ENCODE peak calls at places on chromosomes 5 and 9, in four cellular contexts. W is tibial nerve, D is A549, C is hepatocyte. O is an unnamed sample.

GRCh38 chr5:54646285-54647101 is 128.9 kb downstream of the SNX18 start:
- DNase-seq in W (peak), D (no peak), C (no peak), O (peak)

GRCh38 chr5:5419291-5420210 is 2.9 kb upstream of the ICE1 start:
- DNase-seq in W (no peak), C (peak), D (peak), O (peak)

GRCh38 chr5:157998021-157998504 is 139.1 kb upstream of the CLINT1 start:
- DNase-seq in C (no peak), D (no peak), W (no peak), O (peak)

GRCh38 chr9:21311888-21312287 is 6.8 kb upstream of the IFNA5 start:
- DNase-seq in D (no peak), C (no peak), W (no peak), O (no peak)

GRCh38 chr9:13728121-13728520 is 448.6 kb upstream of the MPDZ start:
- DNase-seq in W (no peak), D (no peak), C (no peak), O (no peak)

GRCh38 chr9:95089916-95090791 is 227.4 kb downstream of the FANCC start:
- DNase-seq in D (no peak), C (no peak), W (no peak), O (no peak)

GRCh38 chr9:112033237-112034215 is 136.9 kb downstream of the UGCG start:
- DNase-seq in W (no peak), D (no peak), C (no peak), O (no peak)

GRCh38 chr9:76810377-76810957 is 46.2 kb downstream of the PCA3 start:
- DNase-seq in D (peak), C (peak), W (peak), O (peak)

GRCh38 chr9:77316058-77316457 is 138.7 kb downstream of the VPS13A start:
- DNase-seq in W (no peak), D (no peak), C (no peak), O (no peak)

GRCh38 chr9:109192732-109193361 is 25.8 kb upstream of the FRRS1L start:
- DNase-seq in W (no peak), D (peak), C (peak), O (peak)

GRCh38 chr9:129235931-129236331 is 57.9 kb upstream of the IER5L start:
- DNase-seq in D (no peak), C (no peak), W (no peak), O (no peak)

GRCh38 chr5:103793595-103794182 is 231.1 kb upstream of the NUDT12 start:
- DNase-seq in C (no peak), W (no peak), D (no peak), O (no peak)

GRCh38 chr9:30796806-30797205 is 1587.6 kb upstream of the ACO1 start:
- DNase-seq in C (no peak), D (no peak), W (no peak), O (peak)

GRCh38 chr5:141958773-141959172 is 771 bp upstream of the PCDH12 start:
- DNase-seq in D (no peak), W (no peak), C (no peak), O (no peak)

GRCh38 chr9:2970864-2971263 is 127.0 kb upstream of the PUM3 start:
- DNase-seq in C (no peak), D (no peak), W (no peak), O (no peak)

GRCh38 chr5:55868846-55869245 is 17.7 kb downstream of the IL31RA start:
- DNase-seq in D (peak), C (peak), W (no peak), O (peak)

GRCh38 chr5:97297063-97297715 is 114.1 kb upstream of the RIOK2 start:
- DNase-seq in D (no peak), W (no peak), C (peak), O (peak)

GRCh38 chr5:120734033-120734432 is 269.9 kb downstream of the PRR16 start:
- DNase-seq in D (no peak), C (no peak), W (no peak), O (peak)

GRCh38 chr9:71755230-71755629 is 13.1 kb downstream of the CEMIP2 start:
- DNase-seq in W (no peak), C (no peak), D (no peak), O (no peak)

GRCh38 chr9:33818167-33818831 is 1.3 kb downstream of the UBE2R2 start:
- DNase-seq in W (no peak), D (no peak), C (no peak), O (no peak)

GRCh38 chr5:108380531-108381021 is 1.3 kb downstream of the FBXL17 start:
- DNase-seq in D (peak), C (peak), W (peak), O (peak)

GRCh38 chr9:96603305-96604004 is 16.2 kb downstream of the CDC14B start:
- DNase-seq in W (no peak), D (no peak), C (no peak), O (no peak)

GRCh38 chr9:96605328-96605727 is 14.3 kb downstream of the CDC14B start:
- DNase-seq in W (no peak), D (no peak), C (no peak), O (no peak)

GRCh38 chr9:96599298-96599697 is 20.3 kb downstream of the CDC14B start:
- DNase-seq in C (no peak), D (no peak), W (no peak), O (peak)

GRCh38 chr9:96607971-96608370 is 11.7 kb downstream of the CDC14B start:
- DNase-seq in D (no peak), C (no peak), W (no peak), O (no peak)

GRCh38 chr9:96604005-96604320 is 15.7 kb downstream of the CDC14B start:
- DNase-seq in W (peak), C (no peak), D (no peak), O (no peak)
- H3K4me3 ChIP-seq in W (no peak), C (no peak), D (no peak), O (no peak)

GRCh38 chr9:135087899-135088347 is 455 bp downstream of the OLFM1 start:
- DNase-seq in W (no peak), D (no peak), C (no peak), O (no peak)

GRCh38 chr9:135087489-135087791 is at the start of gene OLFM1:
- DNase-seq in W (peak), D (peak), C (peak), O (peak)

GRCh38 chr9:135090081-135090480 is 2.6 kb downstream of the OLFM1 start:
- DNase-seq in W (no peak), D (no peak), C (no peak), O (no peak)

GRCh38 chr9:135088979-135089847 is 1.7 kb downstream of the OLFM1 start:
- DNase-seq in D (no peak), C (no peak), W (no peak), O (no peak)

DNA sequence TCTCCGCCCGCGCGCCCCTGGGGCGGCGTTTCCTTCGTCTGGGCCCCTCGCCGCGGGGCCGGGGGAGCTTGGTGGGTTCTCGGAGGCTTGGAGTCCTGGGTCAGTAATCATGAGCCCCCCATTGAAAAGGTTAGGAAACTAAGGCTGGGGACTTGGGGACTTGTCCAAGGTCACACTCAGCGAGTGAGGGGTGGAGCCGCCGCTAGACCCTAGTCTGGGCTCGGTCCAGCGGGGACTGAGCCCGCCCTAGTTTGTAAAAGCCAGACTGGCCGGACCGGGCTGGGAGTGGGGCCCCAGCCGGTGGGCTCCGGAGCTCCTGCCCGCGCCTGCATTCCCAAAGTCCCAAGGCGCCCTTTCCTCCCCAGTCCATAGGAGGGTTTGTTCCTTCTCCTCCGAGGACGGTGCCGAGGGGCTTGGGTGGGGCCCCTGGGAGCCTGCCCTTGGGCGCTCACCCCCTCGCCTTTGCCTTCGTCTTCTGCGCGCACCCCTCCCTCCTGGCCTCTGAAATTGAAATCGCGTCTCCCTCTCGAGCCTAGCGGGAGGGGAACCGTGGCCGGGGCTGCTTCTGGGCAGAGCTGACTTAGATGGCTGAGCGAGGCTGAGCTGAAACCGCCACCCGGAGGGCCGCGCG is 995 bp downstream of the OLFM1 start:
- DNase-seq in W (no peak), C (no peak), D (no peak), O (no peak)
- H3K4me3 ChIP-seq in W (peak), C (no peak), D (peak), O (no peak)

GRCh38 chr5:177311723-177312648 is at the start of gene MXD3:
- DNase-seq in C (peak), W (peak), D (peak), O (peak)
- H3K4me3 ChIP-seq in C (peak), W (peak), D (peak), O (peak)

DNA sequence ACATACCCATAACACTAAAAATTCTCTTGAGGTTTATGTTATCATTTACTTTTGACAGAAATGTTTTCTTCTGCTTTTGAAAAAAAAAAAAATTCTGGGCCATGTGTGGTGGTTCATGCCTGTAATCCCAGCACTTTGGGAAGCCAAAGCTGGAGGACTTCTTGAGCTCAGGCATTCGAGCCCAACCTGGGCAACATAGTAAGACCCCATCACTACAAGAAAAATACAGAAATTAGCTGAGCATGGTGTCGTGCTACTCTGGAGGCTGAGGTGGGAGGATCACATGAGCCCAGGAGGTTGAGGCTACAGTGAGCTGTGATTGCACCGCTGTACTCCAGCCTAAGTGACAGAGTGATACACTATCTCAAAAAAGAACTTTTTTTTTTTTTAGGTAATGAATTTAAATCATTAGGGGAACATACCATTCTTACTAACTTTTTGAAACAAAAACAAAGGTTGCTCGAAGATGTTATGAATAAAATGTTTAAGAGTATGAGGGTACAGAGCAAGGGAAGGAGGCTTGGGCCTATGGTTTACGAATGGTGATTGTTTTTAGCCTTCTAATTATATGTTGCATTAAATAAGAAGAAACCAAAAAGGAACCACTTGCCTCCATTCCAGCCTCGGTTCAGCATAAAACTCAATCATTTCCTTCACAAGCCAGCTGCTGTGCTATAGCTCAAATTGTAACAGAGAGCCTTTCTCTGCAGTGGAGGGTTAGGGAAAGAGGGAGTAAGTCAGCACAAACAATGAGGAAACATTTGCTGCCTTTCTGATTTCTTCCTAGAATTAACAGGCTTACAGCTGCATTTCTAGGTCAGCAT is 148.6 kb upstream of the DMRT1 start:
- DNase-seq in C (no peak), D (no peak), W (no peak), O (peak)
- H3K4me3 ChIP-seq in C (no peak), D (no peak), W (no peak), O (no peak)

DNA sequence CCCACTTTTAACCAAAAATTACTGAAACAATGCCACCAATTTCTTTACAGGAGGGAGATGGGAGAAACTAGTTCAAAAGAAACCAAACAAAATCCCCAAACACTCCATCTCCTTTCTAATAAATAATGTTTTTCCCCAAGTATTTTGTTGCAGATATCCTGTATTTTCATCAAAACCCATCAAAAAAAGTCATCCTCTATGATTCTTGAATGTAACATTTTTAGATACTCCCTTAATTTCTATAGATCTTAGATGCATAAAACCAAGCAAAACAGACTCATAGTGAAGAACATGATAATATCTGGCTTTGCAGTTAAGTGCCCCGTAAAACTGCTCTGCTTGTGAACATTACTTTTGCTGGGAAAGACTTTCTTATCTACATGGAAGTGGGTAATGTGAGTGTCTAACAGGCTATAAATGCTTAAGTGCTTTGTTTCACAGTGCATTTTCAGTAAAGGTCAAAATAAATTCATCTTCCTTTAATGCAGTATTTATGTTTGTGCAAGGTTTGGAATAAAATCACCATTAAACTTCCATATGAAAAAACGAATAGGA is 77.3 kb upstream of the TBCA start:
- DNase-seq in C (no peak), W (no peak), D (no peak), O (no peak)
- H3K4me3 ChIP-seq in C (no peak), W (no peak), D (no peak), O (no peak)

GRCh38 chr9:22649384-22649783 is 202.8 kb downstream of the DMRTA1 start:
- DNase-seq in W (no peak), C (no peak), D (no peak), O (peak)

GRCh38 chr9:22643541-22643940 is 196.9 kb downstream of the DMRTA1 start:
- DNase-seq in W (no peak), D (no peak), C (no peak), O (peak)

GRCh38 chr9:22650145-22650544 is 203.5 kb downstream of the DMRTA1 start:
- DNase-seq in C (no peak), D (no peak), W (no peak), O (no peak)

GRCh38 chr9:22645893-22646292 is 199.3 kb downstream of the DMRTA1 start:
- DNase-seq in D (no peak), W (no peak), C (no peak), O (no peak)
- H3K4me3 ChIP-seq in D (no peak), W (no peak), C (no peak), O (no peak)